ENCODE peak calls at places on chromosome 12, in seven cellular contexts. E, X, H, N, P, U and L are unnamed samples. For H3K27me3, the result is how much of the 10 kb centered on the place peaks cover.

GRCh38 chr12:47837190-47838171 is 17.8 kb upstream of the HDAC7 start:
- DNase-seq in E (peak), X (no peak), H (peak), N (no peak), P (no peak), U (no peak), L (peak)

GRCh38 chr12:51666696-51667095 is 75.7 kb downstream of the SCN8A start:
- DNase-seq in E (no peak), X (no peak), H (no peak), N (no peak), P (no peak), U (no peak), L (no peak)

GRCh38 chr12:52945389-52946232 is 3.3 kb upstream of the KRT18 start:
- DNase-seq in E (no peak), X (no peak), H (no peak), N (peak), P (no peak), U (no peak), L (no peak)

GRCh38 chr12:57738661-57739237 is at the start of gene AGAP2:
- DNase-seq in E (no peak), X (no peak), H (no peak), N (peak), P (no peak), U (no peak), L (no peak)

GRCh38 chr12:96225003-96225855 is 31.1 kb downstream of the ELK3 start:
- DNase-seq in E (no peak), X (no peak), H (no peak), N (no peak), P (no peak), U (no peak), L (no peak)

GRCh38 chr12:71158361-71158882 is 623 bp upstream of the TSPAN8 start:
- DNase-seq in E (no peak), X (no peak), H (no peak), N (peak), P (no peak), U (no peak), L (no peak)

GRCh38 chr12:31574803-31575573 is 15.9 kb downstream of the DENND5B start:
- DNase-seq in E (no peak), X (no peak), H (no peak), N (peak), P (no peak), U (no peak), L (no peak)

GRCh38 chr12:120903382-120903817 is 758 bp downstream of the SPPL3 start:
- DNase-seq in E (peak), X (no peak), H (peak), N (no peak), P (peak), U (no peak), L (peak)

GRCh38 chr12:27975222-27976136 is 2.9 kb upstream of the PTHLH start:
- DNase-seq in E (peak), X (no peak), H (no peak), N (peak), P (no peak), U (no peak), L (no peak)

GRCh38 chr12:45794422-45794821 is 64.9 kb downstream of the ARID2 start:
- DNase-seq in E (no peak), X (no peak), H (no peak), N (no peak), P (no peak), U (no peak), L (no peak)

GRCh38 chr12:95547522-95548055 is 3.7 kb downstream of the USP44 start:
- DNase-seq in E (no peak), X (no peak), H (peak), N (peak), P (no peak), U (no peak), L (peak)

GRCh38 chr12:38411426-38411825 is 94.9 kb downstream of the ALG10B start:
- DNase-seq in E (no peak), X (no peak), H (no peak), N (no peak), P (no peak), U (no peak), L (no peak)

GRCh38 chr12:129700036-129700435 is 203.8 kb downstream of the TMEM132D start:
- DNase-seq in E (no peak), X (no peak), H (no peak), N (no peak), P (no peak), U (no peak), L (no peak)

GRCh38 chr12:132173135-132174014 is 29.1 kb downstream of the NOC4L start:
- DNase-seq in E (peak), X (no peak), H (no peak), N (no peak), P (no peak), U (no peak), L (no peak)

GRCh38 chr12:121668750-121669524 is 517 bp downstream of the MORN3 start:
- DNase-seq in E (peak), X (no peak), H (no peak), N (no peak), P (no peak), U (no peak), L (peak)

GRCh38 chr12:106897082-106897481 is 58.6 kb upstream of the TMEM263 start:
- DNase-seq in E (no peak), X (no peak), H (no peak), N (no peak), P (no peak), U (no peak), L (no peak)

GRCh38 chr12:22409071-22409951 is 74.8 kb upstream of the ST8SIA1 start:
- DNase-seq in E (no peak), X (no peak), H (no peak), N (no peak), P (peak), U (no peak), L (no peak)

GRCh38 chr12:67885370-67886169 is 103.7 kb upstream of the IFNG-AS1 start:
- DNase-seq in E (no peak), X (no peak), H (peak), N (peak), P (no peak), U (no peak), L (no peak)

GRCh38 chr12:104132351-104132956 is 5.6 kb downstream of the NFYB start:
- DNase-seq in E (no peak), X (no peak), H (no peak), N (no peak), P (no peak), U (no peak), L (no peak)

GRCh38 chr12:29234552-29234951 is 85.5 kb downstream of the FAR2 start:
- DNase-seq in E (no peak), X (no peak), H (no peak), N (no peak), P (no peak), U (no peak), L (no peak)

GRCh38 chr12:11707535-11707934 is 58.1 kb downstream of the ETV6 start:
- DNase-seq in E (peak), X (no peak), H (no peak), N (no peak), P (no peak), U (no peak), L (no peak)

GRCh38 chr12:106645074-106645421 is 62.2 kb downstream of the RFX4 start:
- DNase-seq in E (peak), X (no peak), H (peak), N (peak), P (no peak), U (no peak), L (no peak)

GRCh38 chr12:46963977-46964376 is 115.4 kb upstream of the PCED1B start:
- DNase-seq in E (no peak), X (no peak), H (no peak), N (peak), P (no peak), U (no peak), L (no peak)

GRCh38 chr12:91388573-91388972 is 206.0 kb upstream of the DCN start:
- DNase-seq in E (no peak), X (no peak), H (no peak), N (no peak), P (no peak), U (no peak), L (no peak)

GRCh38 chr12:116962783-116963356 is 52.1 kb downstream of the FBXW8 start:
- DNase-seq in E (no peak), X (no peak), H (no peak), N (no peak), P (no peak), U (no peak), L (no peak)

GRCh38 chr12:108121353-108121752 is 7.7 kb upstream of the WSCD2 start:
- DNase-seq in E (no peak), X (no peak), H (no peak), N (no peak), P (no peak), U (no peak), L (no peak)
- H3K27me3 ChIP-seq in E (under half), X (under half), H (under half), N (under half), P (under half), U (under half), L (under half)

GRCh38 chr12:26123482-26123980 is 1.3 kb downstream of the BHLHE41 start:
- DNase-seq in E (no peak), X (no peak), H (no peak), N (no peak), P (no peak), U (no peak), L (no peak)

GRCh38 chr12:26125451-26126339 is 858 bp upstream of the BHLHE41 start:
- DNase-seq in E (peak), X (peak), H (peak), N (peak), P (peak), U (no peak), L (peak)

GRCh38 chr12:26126340-26127284 is 1.8 kb upstream of the BHLHE41 start:
- DNase-seq in E (peak), X (peak), H (peak), N (peak), P (peak), U (no peak), L (peak)

GRCh38 chr12:26122681-26123481 is 2.0 kb downstream of the BHLHE41 start:
- DNase-seq in E (peak), X (peak), H (peak), N (peak), P (peak), U (no peak), L (peak)

DNA sequence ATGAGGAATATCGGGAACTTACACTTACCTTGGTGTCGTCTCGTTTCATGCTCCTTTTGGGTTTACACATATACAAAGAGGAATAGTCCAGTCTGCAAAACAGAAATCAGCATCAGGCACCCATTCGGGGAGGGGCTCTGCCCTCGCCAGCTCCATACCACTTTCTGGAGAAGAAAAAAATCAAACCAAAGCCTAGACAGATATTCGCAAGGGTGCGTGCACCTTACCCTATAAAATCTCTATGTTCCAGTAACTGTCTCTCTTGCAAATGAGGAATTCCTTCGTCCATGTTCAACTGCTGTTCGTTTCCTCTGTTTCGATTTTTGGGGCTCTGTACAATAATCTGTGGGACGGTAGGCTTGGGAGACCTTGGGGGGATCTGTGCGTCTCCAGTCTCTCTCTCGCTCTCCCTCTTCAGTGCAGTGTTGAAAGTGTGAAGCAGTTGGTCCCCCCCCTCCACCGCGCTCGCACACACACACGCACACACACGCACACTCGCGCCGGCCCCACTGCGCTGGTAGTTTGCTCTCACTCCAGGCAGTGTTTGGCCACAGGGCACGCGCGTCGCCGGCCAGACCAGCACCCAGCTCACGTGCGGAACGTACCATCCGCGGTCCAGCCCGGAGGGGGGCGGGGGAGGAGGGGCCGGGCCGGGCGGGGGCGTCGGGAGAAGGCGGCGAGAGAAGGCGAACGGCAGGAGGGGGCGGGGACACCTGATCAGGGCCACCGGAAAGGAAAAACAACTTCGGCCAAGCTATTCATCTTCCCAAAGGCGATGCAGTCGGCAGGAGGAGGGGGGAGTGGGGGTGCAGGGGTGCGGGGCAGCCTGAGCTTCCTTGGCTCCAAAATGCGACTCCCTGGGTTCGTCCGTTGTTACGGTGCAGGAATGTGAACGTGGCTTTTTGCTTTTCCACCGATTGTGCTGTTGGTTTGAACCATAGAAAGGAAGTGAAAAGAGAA is at the start of gene BHLHE41:
- DNase-seq in E (peak), X (peak), H (peak), N (peak), P (peak), U (no peak), L (no peak)
- H3K27me3 ChIP-seq in E (under half), X (under half), H (under half), N (under half), P (under half), U (half or more), L (under half)

DNA sequence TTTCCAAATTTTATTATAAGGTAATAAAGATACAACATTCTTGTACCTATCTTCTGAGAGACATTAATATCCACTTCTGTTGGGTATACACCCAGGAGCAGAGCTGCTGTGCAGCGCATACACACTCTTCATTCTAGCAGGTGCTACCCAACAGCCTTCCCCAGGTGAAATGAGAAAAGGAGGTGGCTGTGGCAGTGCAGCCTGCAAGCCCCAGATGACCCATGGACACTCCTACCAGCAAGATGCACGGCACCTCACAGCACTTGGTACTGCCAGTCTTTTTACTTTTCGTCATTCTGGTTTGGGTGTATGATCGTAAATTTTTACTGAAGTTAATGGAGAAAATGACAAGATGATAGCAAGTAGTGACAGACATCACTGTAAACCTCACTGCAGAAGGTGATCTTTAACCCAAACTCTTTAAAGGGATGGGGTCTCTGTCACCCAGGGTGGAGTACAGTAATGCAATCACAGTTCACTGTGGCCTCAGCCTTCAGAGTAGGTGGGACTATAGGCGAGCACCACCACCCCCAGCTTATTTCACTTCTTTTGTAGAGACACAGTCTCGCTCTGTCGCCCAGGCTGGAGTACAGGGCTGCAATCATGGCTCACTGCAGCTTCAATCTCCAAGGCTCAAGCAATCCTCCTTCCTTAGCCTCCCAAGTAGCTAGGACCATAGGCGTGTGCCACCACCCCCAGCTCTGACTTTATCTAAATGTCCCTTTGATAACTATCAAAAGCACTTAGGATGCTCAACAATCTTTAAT is 26.5 kb downstream of the VPS37B start:
- DNase-seq in E (no peak), X (no peak), H (no peak), N (no peak), P (no peak), U (no peak), L (no peak)
- H3K27me3 ChIP-seq in E (under half), X (under half), H (under half), N (under half), P (under half), U (half or more), L (under half)

DNA sequence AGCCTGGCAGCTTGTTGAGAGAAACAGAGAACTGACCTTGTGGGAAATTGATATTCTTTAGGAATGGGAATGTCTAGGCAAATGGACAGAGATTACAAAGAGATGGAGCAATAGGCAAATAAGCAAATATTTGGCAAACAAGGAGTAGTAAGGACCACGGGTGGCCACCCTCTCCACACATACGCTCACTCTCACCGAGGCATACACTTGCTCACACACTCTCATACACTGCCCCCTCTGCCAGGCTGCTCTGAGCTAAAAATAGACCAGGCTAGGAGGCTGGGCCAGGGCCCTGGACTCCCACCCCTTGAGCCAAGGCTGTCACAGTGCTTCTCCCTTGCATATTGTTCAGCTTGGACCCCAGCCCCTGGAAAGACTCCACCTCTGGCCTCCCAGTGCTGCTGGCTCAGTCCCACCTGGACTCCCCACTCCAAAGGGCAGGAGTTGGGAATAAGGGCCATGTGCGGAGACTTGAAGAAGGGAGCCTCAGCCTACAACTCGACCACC is 1.1 kb downstream of the PPP1R1A start:
- DNase-seq in E (peak), X (peak), H (no peak), N (no peak), P (no peak), U (no peak), L (no peak)
- H3K27me3 ChIP-seq in E (under half), X (under half), H (under half), N (under half), P (under half), U (under half), L (under half)

DNA sequence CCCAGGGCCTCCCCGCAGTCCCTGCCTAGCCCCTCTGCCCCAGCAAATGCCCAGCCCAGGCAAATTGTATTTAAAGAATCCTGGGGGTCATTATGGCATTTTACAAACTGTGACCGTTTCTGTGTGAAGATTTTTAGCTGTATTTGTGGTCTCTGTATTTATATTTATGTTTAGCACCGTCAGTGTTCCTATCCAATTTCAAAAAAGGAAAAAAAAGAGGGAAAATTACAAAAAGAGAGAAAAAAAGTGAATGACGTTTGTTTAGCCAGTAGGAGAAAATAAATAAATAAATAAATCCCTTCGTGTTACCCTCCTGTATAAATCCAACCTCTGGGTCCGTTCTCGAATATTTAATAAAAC is 2.2 kb downstream of the HOXC6 start:
- DNase-seq in E (no peak), X (no peak), H (no peak), N (no peak), P (no peak), U (no peak), L (no peak)
- H3K27me3 ChIP-seq in E (under half), X (under half), H (half or more), N (half or more), P (under half), U (half or more), L (under half)